ENCODE peak calls at places on chromosome 2, in five cellular contexts. G is T-helper 2 cell, H is DMS 273 treated with DMSO at 0.1 percent for 48 hours, S is tibial artery, T is HuH-7. R is an unnamed sample.

GRCh38 chr2:206084468-206084869 is 1.5 kb downstream of the INO80D start:
- DNase-seq in G (no peak), H (no peak), S (peak), T (peak), R (peak)

GRCh38 chr2:9191044-9191481 is 15.5 kb upstream of the ASAP2 start:
- DNase-seq in G (no peak), H (no peak), S (peak), T (no peak), R (peak)

GRCh38 chr2:237904806-237905599 is 45.6 kb downstream of the RAMP1 start:
- DNase-seq in G (no peak), H (no peak), S (peak), T (no peak), R (no peak)

GRCh38 chr2:60106836-60107529 is 446.5 kb downstream of the BCL11A start:
- DNase-seq in G (no peak), H (no peak), S (no peak), T (no peak), R (no peak)

GRCh38 chr2:240917009-240917683 is 11.0 kb downstream of the CROCC2 start:
- DNase-seq in G (no peak), H (no peak), S (peak), T (no peak), R (no peak)

GRCh38 chr2:234091883-234092282 is 41.4 kb downstream of the SPP2 start:
- DNase-seq in G (no peak), H (no peak), S (no peak), T (no peak), R (no peak)

GRCh38 chr2:113707106-113707505 is 49.3 kb downstream of the SLC35F5 start:
- DNase-seq in G (no peak), H (no peak), S (no peak), T (no peak), R (peak)

GRCh38 chr2:173568054-173568453 is 213.4 kb downstream of the CDCA7 start:
- DNase-seq in G (no peak), H (peak), S (no peak), T (peak), R (peak)

GRCh38 chr2:191927991-191928390 is 81.1 kb upstream of the CAVIN2 start:
- DNase-seq in G (no peak), H (peak), S (no peak), T (no peak), R (no peak)

GRCh38 chr2:215626812-215627281 is 191.0 kb upstream of the FN1 start:
- DNase-seq in G (no peak), H (peak), S (no peak), T (no peak), R (no peak)

GRCh38 chr2:112129060-112129459 is 9.1 kb upstream of the FBLN7 start:
- DNase-seq in G (no peak), H (no peak), S (no peak), T (no peak), R (no peak)

GRCh38 chr2:142914507-142915313 is 37.2 kb downstream of the KYNU start:
- DNase-seq in G (no peak), H (no peak), S (no peak), T (no peak), R (no peak)

GRCh38 chr2:145323512-145323911 is 803.6 kb upstream of the ZEB2 start:
- DNase-seq in G (no peak), H (no peak), S (no peak), T (no peak), R (no peak)

GRCh38 chr2:208253518-208254117 is 1.3 kb downstream of the IDH1 start:
- DNase-seq in G (no peak), H (no peak), S (no peak), T (no peak), R (no peak)

GRCh38 chr2:66344087-66344663 is 90.8 kb upstream of the MEIS1 start:
- DNase-seq in G (no peak), H (no peak), S (no peak), T (no peak), R (no peak)

GRCh38 chr2:239908744-239909143 is 116.4 kb downstream of the NDUFA10 start:
- DNase-seq in G (no peak), H (no peak), S (peak), T (no peak), R (no peak)

GRCh38 chr2:2691419-2691818 is 360.3 kb upstream of the MYT1L start:
- DNase-seq in G (no peak), H (no peak), S (no peak), T (no peak), R (no peak)

GRCh38 chr2:63865159-63865799 is 23.6 kb downstream of the UGP2 start:
- DNase-seq in G (no peak), H (no peak), S (no peak), T (no peak), R (peak)

GRCh38 chr2:85539361-85540130 is 578 bp downstream of the MAT2A start:
- DNase-seq in G (peak), H (no peak), S (peak), T (no peak), R (peak)

GRCh38 chr2:231278868-231279267 is 80.4 kb downstream of the ARMC9 start:
- DNase-seq in G (no peak), H (no peak), S (no peak), T (no peak), R (no peak)

GRCh38 chr2:41934323-41935003 is 113.4 kb upstream of the PKDCC start:
- DNase-seq in G (no peak), H (no peak), S (no peak), T (no peak), R (no peak)

GRCh38 chr2:160199683-160200389 is at the start of gene ITGB6:
- DNase-seq in G (no peak), H (no peak), S (no peak), T (no peak), R (no peak)

GRCh38 chr2:22829806-22830205 is 555.2 kb upstream of the KLHL29 start:
- DNase-seq in G (no peak), H (no peak), S (no peak), T (no peak), R (no peak)

GRCh38 chr2:201118121-201118956 is 2.4 kb downstream of the CFLAR start:
- DNase-seq in G (peak), H (peak), S (peak), T (peak), R (peak)

GRCh38 chr2:120509213-120509815 is 163.4 kb downstream of the INHBB start:
- DNase-seq in G (no peak), H (no peak), S (no peak), T (no peak), R (no peak)

GRCh38 chr2:240374085-240374907 is 61.2 kb upstream of the GPC1 start:
- DNase-seq in G (no peak), H (no peak), S (peak), T (no peak), R (peak)

GRCh38 chr2:104766683-104767082 is 87.2 kb upstream of the POU3F3 start:
- DNase-seq in G (no peak), H (no peak), S (no peak), T (no peak), R (no peak)

GRCh38 chr2:55048514-55048924 is 1.7 kb downstream of the RTN4 start:
- DNase-seq in G (no peak), H (no peak), S (no peak), T (peak), R (peak)

GRCh38 chr2:130252880-130253645 is 54.8 kb upstream of the TUBA3E start:
- DNase-seq in G (no peak), H (no peak), S (no peak), T (no peak), R (no peak)

GRCh38 chr2:40034198-40034597 is 255.1 kb upstream of the THUMPD2 start:
- DNase-seq in G (no peak), H (no peak), S (no peak), T (no peak), R (no peak)

R was measured in HepG2.